ENCODE peak calls at places on chromosome 22, in four cellular contexts. I is HepG2, A is A549, C is H1. Q is an unnamed sample.

GRCh38 chr22:17266261-17266971 is 47.2 kb upstream of the ADA2 start:
- DNase-seq in I (no peak), A (no peak), C (no peak), Q (no peak)

GRCh38 chr22:38967451-38968450 is 10.3 kb downstream of the APOBEC3A start:
- DNase-seq in I (no peak), A (no peak), C (no peak), Q (peak)

GRCh38 chr22:48577014-48577690 is 1250.5 kb downstream of the BRD1 start:
- DNase-seq in I (no peak), A (no peak), C (no peak), Q (no peak)

GRCh38 chr22:20657963-20658362 is 116.0 kb upstream of the SERPIND1 start:
- DNase-seq in I (no peak), A (no peak), C (no peak), Q (no peak)

GRCh38 chr22:19597399-19597735 is 73.2 kb upstream of the CLDN5 start:
- DNase-seq in I (peak), A (no peak), C (no peak), Q (no peak)

GRCh38 chr22:23216331-23217170 is 36.2 kb downstream of the BCR start:
- DNase-seq in I (peak), A (no peak), C (no peak), Q (peak)

GRCh38 chr22:20102203-20102780 is 13.6 kb upstream of the RANBP1 start:
- DNase-seq in I (no peak), A (no peak), C (no peak), Q (no peak)

GRCh38 chr22:20111689-20112622 is 3.9 kb upstream of the RANBP1 start:
- DNase-seq in I (no peak), A (no peak), C (no peak), Q (no peak)

GRCh38 chr22:22397292-22397870 is 111.2 kb downstream of the ZNF280B start:
- DNase-seq in I (peak), A (peak), C (no peak), Q (peak)

GRCh38 chr22:31248138-31248745 is 36.1 kb downstream of the LIMK2 start:
- DNase-seq in I (no peak), A (no peak), C (peak), Q (peak)

GRCh38 chr22:48819991-48820390 is 1007.7 kb downstream of the BRD1 start:
- DNase-seq in I (no peak), A (no peak), C (no peak), Q (no peak)

GRCh38 chr22:30903876-30904460 is 64.6 kb downstream of the MORC2 start:
- DNase-seq in I (no peak), A (no peak), C (no peak), Q (peak)

GRCh38 chr22:38754247-38755154 is 1.3 kb downstream of the SUN2 start:
- DNase-seq in I (peak), A (no peak), C (no peak), Q (peak)

GRCh38 chr22:23537421-23537820 is 42.7 kb downstream of the IGLL1 start:
- DNase-seq in I (no peak), A (no peak), C (no peak), Q (no peak)

GRCh38 chr22:32618461-32619140 is 144.0 kb downstream of the FBXO7 start:
- DNase-seq in I (no peak), A (no peak), C (no peak), Q (no peak)

GRCh38 chr22:43698403-43698802 is 113.7 kb downstream of the EFCAB6 start:
- DNase-seq in I (no peak), A (no peak), C (no peak), Q (no peak)

GRCh38 chr22:44003016-44003775 is 20.9 kb upstream of the PARVB start:
- DNase-seq in I (no peak), A (no peak), C (no peak), Q (no peak)

GRCh38 chr22:30605449-30606110 is 1.4 kb upstream of the TCN2 start:
- DNase-seq in I (peak), A (peak), C (no peak), Q (peak)

GRCh38 chr22:20946080-20946986 is 20.7 kb upstream of the AIFM3 start:
- DNase-seq in I (no peak), A (no peak), C (no peak), Q (no peak)

GRCh38 chr22:42581762-42582716 is 28.3 kb downstream of the SERHL2 start:
- DNase-seq in I (peak), A (peak), C (peak), Q (peak)

GRCh38 chr22:42584364-42584940 is 30.2 kb downstream of the POLDIP3 start:
- DNase-seq in I (no peak), A (no peak), C (no peak), Q (no peak)

GRCh38 chr22:42582987-42583386 is 29.2 kb downstream of the SERHL2 start:
- DNase-seq in I (no peak), A (no peak), C (no peak), Q (no peak)

GRCh38 chr22:42585096-42585495 is 29.6 kb downstream of the POLDIP3 start:
- DNase-seq in I (no peak), A (no peak), C (no peak), Q (no peak)
- TF ChIP-seq KDM1A in I (no peak), A (no peak), C (no peak), Q (no peak)

GRCh38 chr22:42493393-42493792 is 26.2 kb downstream of the RRP7A start:
- DNase-seq in I (no peak), A (no peak), C (no peak), Q (no peak)

GRCh38 chr22:42484506-42484905 is 35.1 kb downstream of the RRP7A start:
- DNase-seq in I (no peak), A (no peak), C (no peak), Q (no peak)

GRCh38 chr22:42489000-42489399 is 30.6 kb downstream of the RRP7A start:
- DNase-seq in I (no peak), A (no peak), C (no peak), Q (no peak)

GRCh38 chr22:42492323-42492690 is 27.3 kb downstream of the RRP7A start:
- DNase-seq in I (no peak), A (no peak), C (no peak), Q (no peak)

GRCh38 chr22:42490244-42490832 is 29.3 kb downstream of the RRP7A start:
- DNase-seq in I (peak), A (no peak), C (no peak), Q (no peak)
- TF ChIP-seq MAFK in I (no peak), A (no peak), C (no peak), Q (no peak)

GRCh38 chr22:40329021-40329456 is 17.3 kb upstream of the ADSL start:
- DNase-seq in I (no peak), A (no peak), C (no peak), Q (peak)
- TF ChIP-seq KDM1A in I (no peak), A (no peak), C (no peak), Q (peak)

DNA sequence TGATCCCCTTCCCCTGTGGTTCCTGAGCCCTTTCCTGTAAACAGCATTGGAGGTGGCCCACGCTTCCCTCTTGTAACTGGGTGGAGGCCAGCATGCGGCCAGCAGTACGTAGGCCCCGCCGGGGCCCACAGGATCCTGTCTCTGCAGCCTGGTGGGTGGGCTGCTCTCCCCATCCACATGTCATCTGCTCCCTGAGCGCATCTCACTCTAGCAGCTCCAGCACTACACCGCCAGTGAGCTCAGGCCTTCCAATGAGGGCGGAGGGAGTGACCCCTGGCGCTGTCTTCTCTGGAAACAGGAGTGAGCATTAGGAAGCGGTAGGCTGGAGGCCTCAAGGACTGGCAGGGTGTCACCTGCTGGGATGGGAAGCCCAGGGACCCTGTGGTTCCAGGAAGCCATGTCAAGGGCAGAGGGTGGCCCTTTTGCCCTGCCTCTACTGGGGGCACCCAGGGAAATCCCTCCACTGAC is 363.9 kb downstream of the TBC1D22A start:
- DNase-seq in I (no peak), A (no peak), C (no peak), Q (no peak)
- TF ChIP-seq MAFK in I (no peak), A (no peak), C (no peak), Q (no peak)

GRCh38 chr22:37326726-37327125 is 44.4 kb downstream of the CYTH4 start:
- DNase-seq in I (no peak), A (no peak), C (no peak), Q (no peak)

GRCh38 chr22:37321288-37321687 is 39.0 kb downstream of the CYTH4 start:
- DNase-seq in I (peak), A (no peak), C (no peak), Q (no peak)

GRCh38 chr22:37324340-37325023 is 42.2 kb downstream of the CYTH4 start:
- DNase-seq in I (no peak), A (no peak), C (no peak), Q (no peak)

GRCh38 chr22:37328017-37328416 is 45.7 kb downstream of the CYTH4 start:
- DNase-seq in I (no peak), A (no peak), C (no peak), Q (no peak)

DNA sequence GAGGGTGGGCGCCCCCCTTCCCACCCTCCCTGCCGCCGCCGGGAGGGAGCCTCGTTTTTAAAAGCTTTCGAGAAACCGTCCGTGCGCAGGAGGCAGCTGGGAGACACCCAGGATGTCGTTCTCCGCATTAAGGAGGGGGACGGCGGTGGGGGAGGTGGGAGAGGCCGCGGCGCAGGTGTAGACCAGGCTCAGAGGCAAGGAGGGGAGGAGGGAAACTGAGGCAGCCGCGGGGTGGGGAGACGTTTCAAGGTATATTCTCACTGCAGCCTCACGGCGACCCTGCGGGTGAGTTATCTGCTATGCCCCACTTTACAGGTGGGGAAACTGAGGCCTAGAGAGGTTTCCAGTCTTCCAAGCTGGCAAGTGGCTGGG is 42.7 kb downstream of the CYTH4 start:
- DNase-seq in I (no peak), A (no peak), C (no peak), Q (no peak)
- TF ChIP-seq KDM1A in I (no peak), A (no peak), C (no peak), Q (no peak)

DNA sequence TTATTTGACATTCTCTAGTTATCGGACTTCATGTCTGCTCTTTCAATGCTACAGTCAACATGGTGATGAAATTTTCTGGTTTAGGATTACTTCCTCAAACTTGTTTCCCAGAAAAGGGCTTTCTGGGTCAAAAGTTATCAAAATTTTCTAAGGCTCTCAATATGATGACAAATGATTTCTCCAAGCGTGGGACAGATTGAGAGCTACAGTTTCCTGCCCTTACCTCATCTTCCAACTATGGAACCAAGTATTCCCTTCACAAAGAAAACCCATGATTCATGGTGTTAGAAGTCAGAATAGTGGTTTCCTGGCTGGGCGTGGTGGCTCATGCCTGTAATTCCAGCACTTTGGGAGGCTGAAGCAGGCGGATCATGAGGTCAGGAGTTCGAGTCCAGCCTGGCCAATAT is 17.8 kb downstream of the MYO18B start:
- DNase-seq in I (peak), A (peak), C (no peak), Q (peak)
- TF ChIP-seq MAFK in I (no peak), A (peak), C (no peak), Q (no peak)

DNA sequence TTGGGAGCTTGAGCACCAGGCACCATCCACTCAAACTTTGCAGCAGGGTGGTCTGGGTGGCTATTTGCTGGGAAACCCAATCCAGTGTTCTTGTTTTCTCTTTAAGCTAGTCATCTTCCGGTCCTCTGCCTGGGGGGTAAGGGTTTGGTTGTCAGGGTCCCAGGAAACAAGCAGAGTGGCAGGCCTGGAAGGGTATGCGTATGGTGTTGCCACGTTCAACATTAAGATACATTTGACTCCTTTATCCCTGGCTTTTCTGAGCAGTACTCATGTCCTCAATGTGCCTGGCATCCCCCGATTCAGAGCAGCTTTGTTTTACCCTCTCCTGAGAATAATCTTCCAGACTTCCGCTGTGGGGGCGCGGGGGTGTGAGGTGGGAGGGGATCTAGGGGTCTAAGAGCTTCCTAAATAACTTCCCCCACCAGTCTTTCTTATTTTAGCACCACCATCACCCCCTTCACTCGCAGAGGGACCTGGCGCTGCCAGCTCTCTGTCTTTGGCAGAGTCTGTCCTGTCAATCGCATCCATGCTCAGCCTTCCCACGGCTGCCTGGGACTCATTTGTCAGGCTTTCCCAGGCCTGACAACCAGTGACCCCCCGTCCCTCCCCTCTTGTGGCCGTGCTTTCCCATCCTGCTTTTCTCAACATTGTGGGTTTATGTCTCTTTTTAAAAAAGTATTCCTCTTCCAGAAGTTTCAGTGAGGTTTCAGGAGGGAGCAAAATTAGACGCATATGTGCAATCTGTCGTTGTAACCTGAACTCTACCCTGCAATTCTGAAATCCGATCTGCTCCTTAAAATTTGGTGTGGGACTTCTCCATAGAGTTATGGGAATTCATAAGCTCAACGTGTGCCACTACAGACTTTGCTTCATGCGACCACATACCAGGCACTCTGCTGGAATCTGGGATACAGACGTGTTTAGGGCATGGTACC is 27.0 kb upstream of the RBFOX2 start:
- DNase-seq in I (no peak), A (no peak), C (no peak), Q (no peak)
- TF ChIP-seq KDM1A in I (no peak), A (no peak), C (no peak), Q (no peak)

GRCh38 chr22:46066691-46067090 is 83.6 kb upstream of the PPARA start:
- DNase-seq in I (no peak), A (no peak), C (no peak), Q (no peak)
- TF ChIP-seq MAFK in I (no peak), A (no peak), C (no peak), Q (no peak)

Q was measured in K562.